ENCODE peak calls at places on chromosomes 3 and 15, in ten cellular contexts. One of them, this sample, is unnamed.

GRCh38 chr3:179304605-179305004 is 18.2 kb upstream of the ZNF639 start:
- DNase-seq in neuronal stem cell: no peak
- DNase-seq in SJSA1: no peak
- DNase-seq in sigmoid colon: no peak
- DNase-seq in neural progenitor cell: no peak
- DNase-seq in heart right ventricle: no peak
- DNase-seq in OCI-LY7: no peak
- DNase-seq in breast epithelium: no peak
- DNase-seq in lower lobe of right lung: no peak
- DNase-seq in uterus: no peak
- DNase-seq in this sample: no peak

GRCh38 chr3:188513662-188514328 is 359.8 kb downstream of the LPP start:
- DNase-seq in neural progenitor cell: no peak
- DNase-seq in sigmoid colon: no peak
- DNase-seq in SJSA1: no peak
- DNase-seq in breast epithelium: no peak
- DNase-seq in uterus: no peak
- DNase-seq in neuronal stem cell: no peak
- DNase-seq in OCI-LY7: no peak
- DNase-seq in lower lobe of right lung: no peak
- DNase-seq in heart right ventricle: no peak
- DNase-seq in this sample: no peak

GRCh38 chr3:120348065-120348980 is 831 bp downstream of the LRRC58 start:
- DNase-seq in uterus: no peak
- DNase-seq in heart right ventricle: peak; percentile 7
- DNase-seq in lower lobe of right lung: no peak
- DNase-seq in sigmoid colon: no peak
- DNase-seq in neural progenitor cell: peak; percentile 11
- DNase-seq in OCI-LY7: peak; percentile 82
- DNase-seq in neuronal stem cell: no peak
- DNase-seq in breast epithelium: peak; percentile 24
- DNase-seq in SJSA1: peak; percentile 44
- DNase-seq in this sample: peak; percentile 27

GRCh38 chr15:32029409-32029861 is 880 bp upstream of the CHRNA7 start:
- DNase-seq in heart right ventricle: no peak
- DNase-seq in uterus: peak; percentile 20
- DNase-seq in lower lobe of right lung: peak; percentile 47
- DNase-seq in OCI-LY7: no peak
- DNase-seq in SJSA1: no peak
- DNase-seq in sigmoid colon: no peak
- DNase-seq in neural progenitor cell: peak; percentile 80
- DNase-seq in breast epithelium: no peak
- DNase-seq in neuronal stem cell: peak; percentile 41
- DNase-seq in this sample: no peak

GRCh38 chr3:8237893-8238292 is 263.7 kb upstream of the LMCD1 start:
- DNase-seq in breast epithelium: no peak
- DNase-seq in OCI-LY7: no peak
- DNase-seq in SJSA1: no peak
- DNase-seq in sigmoid colon: no peak
- DNase-seq in neuronal stem cell: no peak
- DNase-seq in lower lobe of right lung: no peak
- DNase-seq in uterus: no peak
- DNase-seq in heart right ventricle: no peak
- DNase-seq in neural progenitor cell: no peak
- DNase-seq in this sample: no peak

GRCh38 chr3:192636517-192637444 is 90.6 kb downstream of the FGF12 start:
- DNase-seq in lower lobe of right lung: no peak
- DNase-seq in breast epithelium: no peak
- DNase-seq in neuronal stem cell: no peak
- DNase-seq in SJSA1: no peak
- DNase-seq in sigmoid colon: no peak
- DNase-seq in heart right ventricle: peak; percentile 38
- DNase-seq in uterus: no peak
- DNase-seq in OCI-LY7: no peak
- DNase-seq in neural progenitor cell: no peak
- DNase-seq in this sample: no peak

GRCh38 chr3:89851974-89852621 is 744.7 kb downstream of the EPHA3 start:
- DNase-seq in sigmoid colon: no peak
- DNase-seq in breast epithelium: no peak
- DNase-seq in neuronal stem cell: peak; percentile 67
- DNase-seq in heart right ventricle: peak; percentile 23
- DNase-seq in uterus: no peak
- DNase-seq in SJSA1: peak; percentile 32
- DNase-seq in OCI-LY7: peak; percentile 2
- DNase-seq in neural progenitor cell: peak; percentile 86
- DNase-seq in lower lobe of right lung: no peak
- DNase-seq in this sample: no peak

GRCh38 chr15:51121631-51122225 is 27.0 kb upstream of the TNFAIP8L3 start:
- DNase-seq in breast epithelium: no peak
- DNase-seq in neural progenitor cell: no peak
- DNase-seq in SJSA1: no peak
- DNase-seq in heart right ventricle: no peak
- DNase-seq in uterus: no peak
- DNase-seq in OCI-LY7: no peak
- DNase-seq in sigmoid colon: no peak
- DNase-seq in lower lobe of right lung: no peak
- DNase-seq in neuronal stem cell: no peak
- DNase-seq in this sample: no peak

GRCh38 chr3:44522494-44522933 is 32.5 kb upstream of the ZKSCAN7 start:
- DNase-seq in SJSA1: no peak
- DNase-seq in breast epithelium: no peak
- DNase-seq in neuronal stem cell: no peak
- DNase-seq in sigmoid colon: no peak
- DNase-seq in lower lobe of right lung: no peak
- DNase-seq in uterus: no peak
- DNase-seq in heart right ventricle: no peak
- DNase-seq in OCI-LY7: no peak
- DNase-seq in neural progenitor cell: no peak
- DNase-seq in this sample: no peak

GRCh38 chr3:113535898-113536297 is 3.5 kb downstream of the SIDT1 start:
- DNase-seq in OCI-LY7: no peak
- DNase-seq in neural progenitor cell: peak; percentile 27
- DNase-seq in neuronal stem cell: no peak
- DNase-seq in heart right ventricle: no peak
- DNase-seq in lower lobe of right lung: no peak
- DNase-seq in sigmoid colon: no peak
- DNase-seq in SJSA1: no peak
- DNase-seq in uterus: no peak
- DNase-seq in breast epithelium: no peak
- DNase-seq in this sample: no peak

GRCh38 chr15:48435356-48435755 is 104.1 kb downstream of the DUT start:
- DNase-seq in heart right ventricle: no peak
- DNase-seq in breast epithelium: no peak
- DNase-seq in uterus: no peak
- DNase-seq in sigmoid colon: no peak
- DNase-seq in neural progenitor cell: no peak
- DNase-seq in neuronal stem cell: no peak
- DNase-seq in lower lobe of right lung: no peak
- DNase-seq in SJSA1: no peak
- DNase-seq in OCI-LY7: no peak
- DNase-seq in this sample: no peak

GRCh38 chr15:71189723-71190122 is 74.5 kb downstream of the THSD4 start:
- DNase-seq in lower lobe of right lung: no peak
- DNase-seq in SJSA1: no peak
- DNase-seq in sigmoid colon: no peak
- DNase-seq in breast epithelium: no peak
- DNase-seq in OCI-LY7: no peak
- DNase-seq in uterus: no peak
- DNase-seq in neuronal stem cell: no peak
- DNase-seq in heart right ventricle: no peak
- DNase-seq in neural progenitor cell: no peak
- DNase-seq in this sample: no peak

GRCh38 chr15:58564967-58565366 is 133.2 kb downstream of the LIPC start:
- DNase-seq in sigmoid colon: no peak
- DNase-seq in neuronal stem cell: no peak
- DNase-seq in lower lobe of right lung: no peak
- DNase-seq in SJSA1: no peak
- DNase-seq in neural progenitor cell: no peak
- DNase-seq in OCI-LY7: no peak
- DNase-seq in breast epithelium: no peak
- DNase-seq in uterus: no peak
- DNase-seq in heart right ventricle: no peak
- DNase-seq in this sample: no peak

GRCh38 chr15:85579957-85580694 is 199.7 kb downstream of the AKAP13 start:
- DNase-seq in heart right ventricle: peak; percentile 55
- DNase-seq in uterus: peak; percentile 59
- DNase-seq in neuronal stem cell: no peak
- DNase-seq in OCI-LY7: no peak
- DNase-seq in neural progenitor cell: no peak
- DNase-seq in lower lobe of right lung: no peak
- DNase-seq in sigmoid colon: peak; percentile 67
- DNase-seq in SJSA1: no peak
- DNase-seq in breast epithelium: no peak
- DNase-seq in this sample: no peak

GRCh38 chr15:41983221-41983620 is 10.9 kb upstream of the EHD4 start:
- DNase-seq in OCI-LY7: no peak
- DNase-seq in uterus: no peak
- DNase-seq in neuronal stem cell: no peak
- DNase-seq in neural progenitor cell: no peak
- DNase-seq in SJSA1: peak; percentile 16
- DNase-seq in breast epithelium: no peak
- DNase-seq in sigmoid colon: no peak
- DNase-seq in heart right ventricle: no peak
- DNase-seq in lower lobe of right lung: no peak
- DNase-seq in this sample: no peak

GRCh38 chr3:99925584-99925983 is 107.9 kb downstream of the CMSS1 start:
- DNase-seq in SJSA1: no peak
- DNase-seq in uterus: peak; percentile 60
- DNase-seq in OCI-LY7: no peak
- DNase-seq in breast epithelium: peak; percentile 36
- DNase-seq in lower lobe of right lung: peak; percentile 62
- DNase-seq in neuronal stem cell: no peak
- DNase-seq in neural progenitor cell: no peak
- DNase-seq in sigmoid colon: peak; percentile 79
- DNase-seq in heart right ventricle: peak; percentile 57
- DNase-seq in this sample: no peak
- H3K4me1 ChIP-seq in SJSA1: peaks cover 42% of the 10 kb centered on the region
- H3K4me1 ChIP-seq in uterus: no peaks in the 10 kb centered on the region
- H3K4me1 ChIP-seq in OCI-LY7: peaks cover 7% of the 10 kb centered on the region
- H3K4me1 ChIP-seq in breast epithelium: no peaks in the 10 kb centered on the region
- H3K4me1 ChIP-seq in lower lobe of right lung: peaks cover 23% of the 10 kb centered on the region
- H3K4me1 ChIP-seq in neuronal stem cell: peaks cover 28% of the 10 kb centered on the region
- H3K4me1 ChIP-seq in neural progenitor cell: peaks cover 37% of the 10 kb centered on the region
- H3K4me1 ChIP-seq in sigmoid colon: no peaks in the 10 kb centered on the region
- H3K4me1 ChIP-seq in heart right ventricle: peaks cover 28% of the 10 kb centered on the region
- H3K4me1 ChIP-seq in this sample: no peaks in the 10 kb centered on the region

GRCh38 chr3:71438904-71439303 is 144.6 kb downstream of the FOXP1 start:
- DNase-seq in neural progenitor cell: no peak
- DNase-seq in lower lobe of right lung: no peak
- DNase-seq in neuronal stem cell: no peak
- DNase-seq in heart right ventricle: no peak
- DNase-seq in SJSA1: no peak
- DNase-seq in uterus: no peak
- DNase-seq in sigmoid colon: no peak
- DNase-seq in OCI-LY7: no peak
- DNase-seq in breast epithelium: no peak
- DNase-seq in this sample: no peak
- H3K27ac ChIP-seq in neural progenitor cell: no peak overlapping the region
- H3K27ac ChIP-seq in lower lobe of right lung: no peak overlapping the region
- H3K27ac ChIP-seq in neuronal stem cell: no peak overlapping the region
- H3K27ac ChIP-seq in heart right ventricle: no peak overlapping the region
- H3K27ac ChIP-seq in SJSA1: no peak overlapping the region
- H3K27ac ChIP-seq in uterus: no peak overlapping the region
- H3K27ac ChIP-seq in sigmoid colon: no peak overlapping the region
- H3K27ac ChIP-seq in OCI-LY7: no peak overlapping the region
- H3K27ac ChIP-seq in breast epithelium: no peak overlapping the region
- H3K27ac ChIP-seq in this sample: peak overlapping the region; percentile 40

GRCh38 chr3:64028754-64029153 is 5.5 kb upstream of the PSMD6 start:
- DNase-seq in sigmoid colon: no peak
- DNase-seq in uterus: no peak
- DNase-seq in neural progenitor cell: no peak
- DNase-seq in breast epithelium: no peak
- DNase-seq in SJSA1: no peak
- DNase-seq in heart right ventricle: no peak
- DNase-seq in lower lobe of right lung: no peak
- DNase-seq in neuronal stem cell: no peak
- DNase-seq in OCI-LY7: no peak
- DNase-seq in this sample: no peak

GRCh38 chr3:64031540-64032533 is 8.5 kb upstream of the PSMD6 start:
- DNase-seq in uterus: peak; percentile 28
- DNase-seq in lower lobe of right lung: no peak
- DNase-seq in heart right ventricle: no peak
- DNase-seq in SJSA1: no peak
- DNase-seq in neural progenitor cell: no peak
- DNase-seq in neuronal stem cell: no peak
- DNase-seq in OCI-LY7: no peak
- DNase-seq in sigmoid colon: no peak
- DNase-seq in breast epithelium: no peak
- DNase-seq in this sample: no peak

GRCh38 chr3:64029287-64029686 is 6.0 kb upstream of the PSMD6 start:
- DNase-seq in neuronal stem cell: no peak
- DNase-seq in sigmoid colon: no peak
- DNase-seq in lower lobe of right lung: no peak
- DNase-seq in uterus: no peak
- DNase-seq in breast epithelium: no peak
- DNase-seq in SJSA1: no peak
- DNase-seq in OCI-LY7: no peak
- DNase-seq in neural progenitor cell: no peak
- DNase-seq in heart right ventricle: no peak
- DNase-seq in this sample: no peak

GRCh38 chr3:64033033-64033432 is 9.7 kb upstream of the PSMD6 start:
- DNase-seq in sigmoid colon: no peak
- DNase-seq in neuronal stem cell: no peak
- DNase-seq in SJSA1: no peak
- DNase-seq in breast epithelium: no peak
- DNase-seq in heart right ventricle: no peak
- DNase-seq in neural progenitor cell: no peak
- DNase-seq in uterus: no peak
- DNase-seq in lower lobe of right lung: no peak
- DNase-seq in OCI-LY7: no peak
- DNase-seq in this sample: no peak

GRCh38 chr3:64030741-64031140 is 7.4 kb upstream of the PSMD6 start:
- DNase-seq in SJSA1: peak; percentile 67
- DNase-seq in neural progenitor cell: peak; percentile 85
- DNase-seq in OCI-LY7: peak; percentile 84
- DNase-seq in heart right ventricle: peak; percentile 74
- DNase-seq in neuronal stem cell: peak; percentile 69
- DNase-seq in sigmoid colon: peak; percentile 82
- DNase-seq in breast epithelium: peak; percentile 44
- DNase-seq in uterus: peak; percentile 77
- DNase-seq in lower lobe of right lung: peak; percentile 76
- DNase-seq in this sample: peak; percentile 65
- H3K4me3 ChIP-seq in SJSA1: no peak overlapping the region
- H3K4me3 ChIP-seq in neural progenitor cell: no peak overlapping the region
- H3K4me3 ChIP-seq in OCI-LY7: peak overlapping the region; percentile 53
- H3K4me3 ChIP-seq in heart right ventricle: no peak overlapping the region
- H3K4me3 ChIP-seq in neuronal stem cell: no peak overlapping the region
- H3K4me3 ChIP-seq in sigmoid colon: peak overlapping the region; percentile 33
- H3K4me3 ChIP-seq in breast epithelium: peak overlapping the region; percentile 16
- H3K4me3 ChIP-seq in uterus: peak overlapping the region; percentile 23
- H3K4me3 ChIP-seq in lower lobe of right lung: peak overlapping the region; percentile 37
- H3K4me3 ChIP-seq in this sample: peak overlapping the region; percentile 33

DNA sequence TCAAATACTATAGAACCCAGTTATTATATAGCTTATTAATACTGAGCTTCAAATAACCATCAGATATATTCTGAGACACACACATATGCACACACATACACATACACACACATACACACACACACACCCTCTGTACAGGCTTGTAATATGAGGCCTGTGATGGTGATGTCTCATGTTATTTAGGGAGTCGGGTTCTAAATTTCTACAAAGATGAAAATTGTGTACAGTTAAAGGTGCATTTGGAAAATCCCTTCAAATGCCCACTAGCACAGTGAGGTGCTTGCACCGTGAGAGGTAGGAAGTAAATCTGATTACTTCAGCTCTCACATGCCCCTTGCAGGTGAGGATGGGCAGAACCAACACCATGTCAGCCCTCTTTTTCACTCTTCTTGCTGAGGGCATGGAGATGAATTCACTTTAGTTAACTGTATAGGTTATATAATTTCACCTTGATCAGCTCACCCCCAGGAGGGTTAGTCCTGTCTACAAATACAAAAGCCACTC is 294.5 kb upstream of the PROK2 start:
- DNase-seq in OCI-LY7: peak; percentile 64
- DNase-seq in uterus: no peak
- DNase-seq in neural progenitor cell: no peak
- DNase-seq in sigmoid colon: no peak
- DNase-seq in breast epithelium: no peak
- DNase-seq in heart right ventricle: no peak
- DNase-seq in neuronal stem cell: no peak
- DNase-seq in SJSA1: no peak
- DNase-seq in lower lobe of right lung: no peak
- DNase-seq in this sample: no peak
- H3K4me1 ChIP-seq in OCI-LY7: peaks cover 81% of the 10 kb centered on the region
- H3K4me1 ChIP-seq in uterus: no peaks in the 10 kb centered on the region
- H3K4me1 ChIP-seq in neural progenitor cell: peaks cover 11% of the 10 kb centered on the region
- H3K4me1 ChIP-seq in sigmoid colon: no peaks in the 10 kb centered on the region
- H3K4me1 ChIP-seq in breast epithelium: peaks cover 6% of the 10 kb centered on the region
- H3K4me1 ChIP-seq in heart right ventricle: no peaks in the 10 kb centered on the region
- H3K4me1 ChIP-seq in neuronal stem cell: no peaks in the 10 kb centered on the region
- H3K4me1 ChIP-seq in SJSA1: no peaks in the 10 kb centered on the region
- H3K4me1 ChIP-seq in lower lobe of right lung: peaks cover 12% of the 10 kb centered on the region
- H3K4me1 ChIP-seq in this sample: no peaks in the 10 kb centered on the region